ENCODE peak calls at places on chromosome 17, in seven cellular contexts. B is neural crest cell, O is BJ, N is heart left ventricle, G is foreskin fibroblast, D is AG09319, U is SK-N-SH. Q is an unnamed sample.
A peak's percentile ranks its signal among the peaks of the same experiment; 100 is the strongest.

GRCh38 chr17:14058051-14058450 is 11.3 kb upstream of the COX10 start:
- DNase-seq in B (no peak), O (no peak), N (no peak), G (no peak), D (no peak), U (no peak), Q (peak; percentile 73)

GRCh38 chr17:81960130-81960958 is 643 bp downstream of the NOTUM start:
- DNase-seq in B (no peak), O (no peak), N (no peak), G (no peak), D (no peak), U (no peak), Q (no peak)

GRCh38 chr17:12114686-12115418 is 94.2 kb downstream of the MAP2K4 start:
- DNase-seq in B (no peak), O (no peak), N (no peak), G (no peak), D (no peak), U (no peak), Q (no peak)

GRCh38 chr17:2263183-2263954 is 40.2 kb downstream of the SMG6 start:
- DNase-seq in B (no peak), O (no peak), N (no peak), G (no peak), D (no peak), U (no peak), Q (no peak)

GRCh38 chr17:19510903-19511302 is 22.8 kb upstream of the SLC47A1 start:
- DNase-seq in B (no peak), O (no peak), N (no peak), G (no peak), D (no peak), U (no peak), Q (no peak)

GRCh38 chr17:29881256-29881655 is 48.8 kb downstream of the SSH2 start:
- DNase-seq in B (no peak), O (no peak), N (no peak), G (no peak), D (no peak), U (no peak), Q (no peak)

GRCh38 chr17:72387487-72387886 is 266.7 kb downstream of the SOX9 start:
- DNase-seq in B (no peak), O (peak; percentile 88), N (no peak), G (peak; percentile 86), D (peak; percentile 82), U (no peak), Q (no peak)

GRCh38 chr17:78132086-78132676 is 1.6 kb downstream of the TMC8 start:
- DNase-seq in B (no peak), O (no peak), N (peak; percentile 25), G (no peak), D (no peak), U (no peak), Q (no peak)

GRCh38 chr17:42924891-42925290 is 24.3 kb downstream of the G6PC1 start:
- DNase-seq in B (no peak), O (no peak), N (no peak), G (no peak), D (no peak), U (no peak), Q (no peak)

GRCh38 chr17:16652847-16653366 is 743 bp downstream of the ZNF624 start:
- DNase-seq in B (no peak), O (no peak), N (no peak), G (no peak), D (no peak), U (no peak), Q (no peak)

GRCh38 chr17:64028874-64029464 is 8.5 kb upstream of the ICAM2 start:
- DNase-seq in B (peak; percentile 67), O (no peak), N (peak; percentile 48), G (peak; percentile 55), D (peak; percentile 41), U (peak; percentile 83), Q (peak; percentile 16)

GRCh38 chr17:40916366-40916765 is 21.1 kb downstream of the KRT23 start:
- DNase-seq in B (no peak), O (no peak), N (no peak), G (no peak), D (no peak), U (no peak), Q (no peak)

DNA sequence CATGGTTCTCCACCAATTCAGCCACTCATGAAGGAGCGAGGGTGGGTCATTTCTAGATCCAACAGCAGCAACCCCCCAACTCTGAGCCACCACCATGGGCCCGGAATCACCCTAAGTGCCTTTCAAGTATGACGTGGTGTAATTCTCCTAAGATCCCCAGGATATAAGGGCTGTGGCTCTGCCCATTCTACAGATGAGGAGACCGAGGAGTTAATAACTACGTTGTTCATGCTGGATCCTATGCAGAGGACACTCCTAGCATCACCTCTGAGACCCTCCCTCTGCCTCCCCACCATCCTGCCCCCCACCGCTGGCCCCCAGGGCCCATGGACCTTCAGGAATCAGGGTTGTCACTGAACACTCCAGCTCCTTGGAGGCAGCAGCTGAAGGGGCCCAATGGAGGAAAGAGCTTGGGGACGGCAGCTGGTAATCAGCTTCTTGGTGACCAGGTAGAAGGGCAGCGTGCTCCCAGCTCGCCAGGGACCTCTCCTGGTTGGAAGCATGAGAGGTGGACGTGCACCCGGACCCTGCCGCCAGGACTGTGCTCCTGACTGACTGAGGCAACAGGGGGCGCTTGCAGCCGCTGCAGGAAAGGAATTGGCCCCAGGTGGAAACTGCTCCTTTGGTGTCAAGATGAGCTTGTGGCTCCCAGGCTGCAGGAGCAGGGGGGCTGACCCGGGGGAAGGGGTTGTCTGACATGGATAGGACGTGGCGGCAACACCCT is 28.2 kb upstream of the CACNG1 start:
- DNase-seq in B (no peak), O (no peak), N (no peak), G (no peak), D (no peak), U (no peak), Q (no peak)
- TF ChIP-seq CTCF in B (no peak), O (no peak), N (no peak), G (no peak), D (no peak), U (no peak), Q (no peak)

GRCh38 chr17:55676274-55676673 is 46.4 kb downstream of the TMEM100 start:
- DNase-seq in B (no peak), O (no peak), N (no peak), G (no peak), D (no peak), U (peak; percentile 35), Q (no peak)
- TF ChIP-seq CTCF in B (no peak), O (no peak), N (no peak), G (no peak), D (no peak), U (no peak), Q (no peak)

GRCh38 chr17:75617218-75617617 is 16.0 kb upstream of the SMIM5 start:
- DNase-seq in B (no peak), O (no peak), N (no peak), G (no peak), D (no peak), U (no peak), Q (no peak)

GRCh38 chr17:75614006-75614405 is 19.2 kb upstream of the SMIM5 start:
- DNase-seq in B (no peak), O (no peak), N (no peak), G (no peak), D (no peak), U (peak; percentile 78), Q (no peak)

GRCh38 chr17:75614556-75615270 is 18.5 kb upstream of the SMIM5 start:
- DNase-seq in B (no peak), O (no peak), N (no peak), G (no peak), D (no peak), U (no peak), Q (no peak)

GRCh38 chr17:75616521-75617122 is 16.6 kb upstream of the SMIM5 start:
- DNase-seq in B (no peak), O (no peak), N (no peak), G (no peak), D (no peak), U (no peak), Q (no peak)

DNA sequence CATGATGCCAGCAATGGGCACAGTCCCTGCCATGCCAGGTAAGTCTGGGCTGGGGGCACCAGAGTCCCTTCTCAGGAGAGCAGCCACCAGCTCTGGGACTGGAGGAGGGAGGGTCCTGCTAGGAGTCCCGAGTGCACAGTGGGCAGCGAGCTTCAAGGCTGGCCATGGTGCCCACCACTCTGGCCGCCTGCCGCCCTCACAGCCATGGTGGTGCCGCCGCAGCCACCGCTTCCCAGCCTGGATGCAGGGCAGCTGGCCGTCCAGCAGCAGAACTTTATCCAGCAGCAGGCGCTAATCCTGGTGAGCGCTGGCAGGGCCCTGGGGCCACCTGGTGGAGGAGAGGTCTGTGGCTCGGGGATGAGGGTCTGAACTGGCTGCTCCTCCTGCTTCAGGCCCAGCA is 17.9 kb upstream of the SMIM5 start:
- DNase-seq in B (no peak), O (no peak), N (no peak), G (no peak), D (no peak), U (no peak), Q (no peak)
- TF ChIP-seq CTCF in B (no peak), O (no peak), N (no peak), G (no peak), D (no peak), U (no peak), Q (no peak)

DNA sequence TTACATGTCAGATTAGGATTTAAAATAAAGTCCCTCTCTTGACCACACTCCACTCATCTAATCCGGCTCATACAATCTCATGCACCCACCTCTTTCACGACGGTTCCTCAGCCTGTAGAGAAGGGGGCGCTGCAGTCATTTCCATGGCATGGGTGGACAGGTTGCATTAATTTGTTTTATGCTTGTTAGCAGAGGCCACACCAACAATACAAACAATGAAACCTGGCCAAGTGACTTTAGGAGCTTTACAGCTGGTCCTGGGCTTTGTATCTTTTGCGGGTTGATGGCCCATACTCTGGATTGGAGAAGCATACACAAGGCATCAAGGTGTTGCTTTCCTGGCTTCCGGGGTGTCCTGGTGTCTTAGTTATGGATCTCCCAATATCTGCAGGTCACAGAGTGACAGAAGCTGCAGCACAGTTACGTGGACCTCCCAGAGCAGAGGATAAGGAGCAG is 9.7 kb upstream of the SNF8 start:
- DNase-seq in B (no peak), O (no peak), N (no peak), G (peak; percentile 57), D (peak; percentile 20), U (no peak), Q (no peak)
- TF ChIP-seq CTCF in B (peak; percentile 52), O (peak; percentile 64), N (no peak), G (peak; percentile 78), D (peak; percentile 61), U (peak; percentile 76), Q (peak; percentile 72)

GRCh38 chr17:79203016-79203415 is 128.4 kb downstream of the ENGASE start:
- DNase-seq in B (no peak), O (no peak), N (no peak), G (no peak), D (no peak), U (peak; percentile 73), Q (no peak)
- TF ChIP-seq CTCF in B (no peak), O (no peak), N (no peak), G (no peak), D (no peak), U (no peak), Q (no peak)

DNA sequence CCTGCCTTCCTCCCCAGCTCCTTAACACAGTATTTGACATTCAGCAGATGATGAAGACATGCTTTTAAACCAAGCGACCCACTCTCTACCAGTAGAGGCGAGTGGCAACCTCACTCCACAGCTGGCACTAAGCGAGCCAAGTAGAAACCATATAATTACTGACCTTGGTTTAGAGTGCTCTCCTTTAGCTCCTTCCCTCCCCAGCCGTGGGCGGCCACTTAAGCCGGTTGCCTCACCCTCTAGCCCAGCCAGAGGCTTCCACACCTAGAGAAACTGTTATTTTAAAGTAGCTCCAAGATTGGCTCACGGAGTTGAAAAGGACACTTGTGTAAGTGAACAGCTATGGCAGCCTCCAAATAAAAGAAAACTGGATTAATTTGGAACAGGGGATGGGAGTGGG is 109.1 kb upstream of the CRHR1 start:
- DNase-seq in B (no peak), O (no peak), N (no peak), G (no peak), D (no peak), U (no peak), Q (no peak)
- TF ChIP-seq CTCF in B (no peak), O (no peak), N (no peak), G (no peak), D (no peak), U (no peak), Q (no peak)